ENCODE peak calls at places on chromosomes 13 and 19, in four cellular contexts. One of them, this sample, is unnamed.

GRCh38 chr19:34404109-34404909 is at the start of gene PDCD2L:
- DNase-seq in tibial artery: peak
- DNase-seq in esophagus squamous epithelium: peak
- DNase-seq in LNCaP clone FGC: peak
- DNase-seq in this sample: peak

GRCh38 chr19:4086336-4086953 is 19.7 kb upstream of the ZBTB7A start:
- DNase-seq in tibial artery: no peak
- DNase-seq in esophagus squamous epithelium: no peak
- DNase-seq in LNCaP clone FGC: no peak
- DNase-seq in this sample: no peak

GRCh38 chr13:114041493-114041892 is 67.6 kb upstream of the C13orf46 start:
- DNase-seq in tibial artery: no peak
- DNase-seq in esophagus squamous epithelium: no peak
- DNase-seq in LNCaP clone FGC: no peak
- DNase-seq in this sample: no peak

GRCh38 chr13:105519766-105520165 is 1015.7 kb downstream of the EFNB2 start:
- DNase-seq in tibial artery: no peak
- DNase-seq in esophagus squamous epithelium: no peak
- DNase-seq in LNCaP clone FGC: no peak
- DNase-seq in this sample: no peak

GRCh38 chr19:40266912-40267600 is 18.1 kb downstream of the AKT2 start:
- DNase-seq in tibial artery: no peak
- DNase-seq in esophagus squamous epithelium: no peak
- DNase-seq in LNCaP clone FGC: no peak
- DNase-seq in this sample: no peak

GRCh38 chr19:3516675-3517207 is 10.6 kb downstream of the FZR1 start:
- DNase-seq in tibial artery: no peak
- DNase-seq in esophagus squamous epithelium: no peak
- DNase-seq in LNCaP clone FGC: peak
- DNase-seq in this sample: peak

GRCh38 chr19:31841755-31842154 is 492.5 kb upstream of the TSHZ3 start:
- DNase-seq in tibial artery: no peak
- DNase-seq in esophagus squamous epithelium: no peak
- DNase-seq in LNCaP clone FGC: no peak
- DNase-seq in this sample: no peak

GRCh38 chr19:10193666-10194499 is 870 bp downstream of the DNMT1 start:
- DNase-seq in tibial artery: peak
- DNase-seq in esophagus squamous epithelium: no peak
- DNase-seq in LNCaP clone FGC: no peak
- DNase-seq in this sample: peak

GRCh38 chr19:7250951-7251350 is 43.3 kb downstream of the INSR start:
- DNase-seq in tibial artery: no peak
- DNase-seq in esophagus squamous epithelium: no peak
- DNase-seq in LNCaP clone FGC: no peak
- DNase-seq in this sample: no peak

GRCh38 chr19:51750381-51751124 is 1.1 kb downstream of the FPR1 start:
- DNase-seq in tibial artery: no peak
- DNase-seq in esophagus squamous epithelium: no peak
- DNase-seq in LNCaP clone FGC: no peak
- DNase-seq in this sample: no peak

GRCh38 chr19:2282062-2282861 is at the start of gene PEAK3:
- DNase-seq in tibial artery: peak
- DNase-seq in esophagus squamous epithelium: peak
- DNase-seq in LNCaP clone FGC: no peak
- DNase-seq in this sample: peak

GRCh38 chr13:113862766-113863510 is 938 bp downstream of the GAS6 start:
- DNase-seq in tibial artery: no peak
- DNase-seq in esophagus squamous epithelium: no peak
- DNase-seq in LNCaP clone FGC: no peak
- DNase-seq in this sample: no peak

GRCh38 chr13:77372275-77372674 is 45.4 kb upstream of the MYCBP2 start:
- DNase-seq in tibial artery: no peak
- DNase-seq in esophagus squamous epithelium: no peak
- DNase-seq in LNCaP clone FGC: no peak
- DNase-seq in this sample: no peak

GRCh38 chr13:92886535-92887098 is 340.0 kb upstream of the GPC6 start:
- DNase-seq in tibial artery: no peak
- DNase-seq in esophagus squamous epithelium: no peak
- DNase-seq in LNCaP clone FGC: no peak
- DNase-seq in this sample: no peak

GRCh38 chr13:22800726-22801401 is 379.9 kb upstream of the SGCG start:
- DNase-seq in tibial artery: peak
- DNase-seq in esophagus squamous epithelium: no peak
- DNase-seq in LNCaP clone FGC: no peak
- DNase-seq in this sample: no peak

GRCh38 chr13:22801402-22802003 is 379.3 kb upstream of the SGCG start:
- DNase-seq in tibial artery: no peak
- DNase-seq in esophagus squamous epithelium: no peak
- DNase-seq in LNCaP clone FGC: no peak
- DNase-seq in this sample: no peak
- TF ChIP-seq CTCF in tibial artery: peak
- TF ChIP-seq CTCF in esophagus squamous epithelium: no peak
- TF ChIP-seq CTCF in LNCaP clone FGC: peak
- TF ChIP-seq CTCF in this sample: no peak

DNA sequence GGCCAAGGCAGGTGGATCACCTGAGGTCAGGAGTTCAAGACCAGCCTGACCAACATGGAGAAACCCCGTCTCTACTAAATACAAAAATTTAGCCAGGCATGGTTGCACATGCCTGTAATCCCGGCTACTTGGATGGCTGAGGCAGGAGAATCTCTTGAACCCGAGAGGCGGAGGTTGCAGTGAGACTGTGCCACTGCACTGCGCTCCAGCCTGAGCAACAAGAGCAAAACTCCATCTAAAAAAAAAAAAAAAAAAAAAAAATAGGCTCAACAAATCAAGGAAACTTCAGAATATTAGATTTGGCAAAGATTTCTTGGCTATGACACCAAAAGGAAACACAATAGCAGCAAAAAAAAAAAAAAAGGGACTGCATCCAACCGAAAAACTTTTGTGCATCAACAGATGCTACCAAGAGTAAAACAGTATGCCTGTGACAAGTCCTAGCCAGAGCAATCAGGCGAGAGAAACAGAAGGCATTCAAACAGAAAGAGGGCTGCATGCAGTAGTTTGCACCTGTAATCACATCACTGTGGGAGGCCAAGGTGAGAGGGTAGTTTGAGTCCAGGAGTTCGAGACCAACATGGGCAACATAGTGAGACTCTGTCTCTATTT is 23.8 kb downstream of the ZNF160 start:
- DNase-seq in tibial artery: no peak
- DNase-seq in esophagus squamous epithelium: no peak
- DNase-seq in LNCaP clone FGC: no peak
- DNase-seq in this sample: no peak
- TF ChIP-seq CTCF in tibial artery: no peak
- TF ChIP-seq CTCF in esophagus squamous epithelium: no peak
- TF ChIP-seq CTCF in LNCaP clone FGC: no peak
- TF ChIP-seq CTCF in this sample: no peak

GRCh38 chr19:57026476-57026875 is 93.3 kb upstream of the USP29 start:
- DNase-seq in tibial artery: no peak
- DNase-seq in esophagus squamous epithelium: no peak
- DNase-seq in LNCaP clone FGC: no peak
- DNase-seq in this sample: no peak

GRCh38 chr19:57028804-57029525 is 90.8 kb upstream of the USP29 start:
- DNase-seq in tibial artery: no peak
- DNase-seq in esophagus squamous epithelium: no peak
- DNase-seq in LNCaP clone FGC: no peak
- DNase-seq in this sample: no peak

GRCh38 chr19:57025491-57025890 is 94.3 kb upstream of the USP29 start:
- DNase-seq in tibial artery: no peak
- DNase-seq in esophagus squamous epithelium: no peak
- DNase-seq in LNCaP clone FGC: no peak
- DNase-seq in this sample: no peak

GRCh38 chr19:57031156-57031555 is 88.6 kb upstream of the USP29 start:
- DNase-seq in tibial artery: no peak
- DNase-seq in esophagus squamous epithelium: no peak
- DNase-seq in LNCaP clone FGC: no peak
- DNase-seq in this sample: no peak

GRCh38 chr19:57027360-57027759 is 92.4 kb upstream of the USP29 start:
- DNase-seq in tibial artery: no peak
- DNase-seq in esophagus squamous epithelium: no peak
- DNase-seq in LNCaP clone FGC: no peak
- DNase-seq in this sample: no peak
- TF ChIP-seq CTCF in tibial artery: no peak
- TF ChIP-seq CTCF in esophagus squamous epithelium: no peak
- TF ChIP-seq CTCF in LNCaP clone FGC: no peak
- TF ChIP-seq CTCF in this sample: no peak

DNA sequence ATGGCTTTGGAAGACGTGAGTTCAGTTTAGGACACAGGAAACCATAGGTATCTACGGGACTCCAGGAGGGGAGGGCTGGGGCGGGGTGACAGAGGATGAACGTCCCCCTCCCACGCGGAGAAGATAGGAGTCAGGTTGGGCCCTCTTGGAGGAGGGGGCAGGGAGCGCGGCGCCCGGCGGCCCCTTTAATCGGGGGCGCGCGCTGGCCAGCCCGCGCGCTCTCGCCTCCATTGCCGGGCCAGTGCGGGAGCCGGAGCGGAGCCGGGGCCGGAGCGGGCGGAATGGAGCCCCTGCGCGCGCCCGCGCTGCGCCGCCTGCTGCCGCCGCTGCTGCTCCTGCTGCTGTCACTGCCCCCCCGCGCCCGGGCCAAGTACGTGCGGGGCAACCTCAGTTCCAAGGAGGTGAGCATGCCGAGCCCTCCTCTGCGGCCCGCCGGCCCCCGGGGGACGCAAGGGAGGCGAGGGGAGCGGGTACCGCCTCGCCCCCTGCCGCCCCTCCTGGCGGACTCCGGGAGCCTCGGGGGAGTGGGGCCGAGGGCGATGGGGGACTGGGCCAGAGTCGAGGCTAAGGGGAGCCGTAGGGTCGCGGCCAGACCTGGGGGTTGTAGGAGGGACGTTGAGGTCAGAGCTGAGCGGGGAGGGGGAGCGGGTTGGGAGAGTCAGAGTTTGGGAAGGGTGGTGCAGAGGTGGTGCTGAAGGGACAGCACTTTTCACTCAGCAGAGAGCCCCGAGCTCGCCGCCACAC is at the start of gene TMEM145:
- DNase-seq in tibial artery: no peak
- DNase-seq in esophagus squamous epithelium: no peak
- DNase-seq in LNCaP clone FGC: no peak
- DNase-seq in this sample: peak
- TF ChIP-seq CTCF in tibial artery: no peak
- TF ChIP-seq CTCF in esophagus squamous epithelium: no peak
- TF ChIP-seq CTCF in LNCaP clone FGC: peak
- TF ChIP-seq CTCF in this sample: no peak

DNA sequence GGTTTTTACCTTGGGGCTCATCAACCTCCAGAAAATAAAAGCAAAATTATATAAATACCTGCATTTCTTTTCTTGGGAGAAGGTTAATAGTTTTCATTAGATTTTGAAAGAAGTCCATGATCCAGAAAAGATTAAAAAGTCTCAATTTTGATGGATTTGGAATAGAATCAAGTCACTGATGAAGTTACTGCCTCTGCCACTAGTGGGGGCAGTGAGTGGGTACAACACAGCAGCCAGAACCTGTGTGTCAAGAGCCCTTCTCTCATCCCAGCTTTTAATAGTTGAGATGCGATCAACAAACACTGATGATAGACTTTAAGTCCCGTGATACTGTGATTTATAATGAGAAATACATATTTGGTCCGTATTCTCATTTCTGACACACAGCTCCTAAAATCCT is 686.7 kb downstream of the DIAPH3 start:
- DNase-seq in tibial artery: no peak
- DNase-seq in esophagus squamous epithelium: no peak
- DNase-seq in LNCaP clone FGC: no peak
- DNase-seq in this sample: peak
- TF ChIP-seq CTCF in tibial artery: no peak
- TF ChIP-seq CTCF in esophagus squamous epithelium: no peak
- TF ChIP-seq CTCF in LNCaP clone FGC: no peak
- TF ChIP-seq CTCF in this sample: peak

GRCh38 chr13:22178878-22179277 is 508.0 kb downstream of the FGF9 start:
- DNase-seq in tibial artery: no peak
- DNase-seq in esophagus squamous epithelium: no peak
- DNase-seq in LNCaP clone FGC: no peak
- DNase-seq in this sample: no peak

GRCh38 chr13:22175211-22175610 is 504.3 kb downstream of the FGF9 start:
- DNase-seq in tibial artery: no peak
- DNase-seq in esophagus squamous epithelium: no peak
- DNase-seq in LNCaP clone FGC: no peak
- DNase-seq in this sample: no peak

GRCh38 chr13:22176968-22177545 is 506.2 kb downstream of the FGF9 start:
- DNase-seq in tibial artery: no peak
- DNase-seq in esophagus squamous epithelium: no peak
- DNase-seq in LNCaP clone FGC: no peak
- DNase-seq in this sample: no peak

GRCh38 chr13:22173605-22174004 is 502.7 kb downstream of the FGF9 start:
- DNase-seq in tibial artery: no peak
- DNase-seq in esophagus squamous epithelium: no peak
- DNase-seq in LNCaP clone FGC: no peak
- DNase-seq in this sample: no peak

GRCh38 chr13:22175815-22176214 is 504.9 kb downstream of the FGF9 start:
- DNase-seq in tibial artery: no peak
- DNase-seq in esophagus squamous epithelium: no peak
- DNase-seq in LNCaP clone FGC: no peak
- DNase-seq in this sample: no peak
- TF ChIP-seq CTCF in tibial artery: no peak
- TF ChIP-seq CTCF in esophagus squamous epithelium: no peak
- TF ChIP-seq CTCF in LNCaP clone FGC: no peak
- TF ChIP-seq CTCF in this sample: no peak

GRCh38 chr19:44581288-44581687 is 32.1 kb upstream of the IGSF23 start:
- DNase-seq in tibial artery: no peak
- DNase-seq in esophagus squamous epithelium: no peak
- DNase-seq in LNCaP clone FGC: no peak
- DNase-seq in this sample: no peak

GRCh38 chr19:44582581-44583265 is 30.6 kb upstream of the IGSF23 start:
- DNase-seq in tibial artery: no peak
- DNase-seq in esophagus squamous epithelium: no peak
- DNase-seq in LNCaP clone FGC: no peak
- DNase-seq in this sample: peak

GRCh38 chr19:44587863-44588752 is 25.3 kb upstream of the IGSF23 start:
- DNase-seq in tibial artery: no peak
- DNase-seq in esophagus squamous epithelium: no peak
- DNase-seq in LNCaP clone FGC: no peak
- DNase-seq in this sample: peak

GRCh38 chr19:44588753-44589112 is 24.6 kb upstream of the IGSF23 start:
- DNase-seq in tibial artery: no peak
- DNase-seq in esophagus squamous epithelium: no peak
- DNase-seq in LNCaP clone FGC: no peak
- DNase-seq in this sample: no peak

GRCh38 chr19:44585371-44586141 is 27.8 kb upstream of the IGSF23 start:
- DNase-seq in tibial artery: no peak
- DNase-seq in esophagus squamous epithelium: no peak
- DNase-seq in LNCaP clone FGC: no peak
- DNase-seq in this sample: no peak
- TF ChIP-seq CTCF in tibial artery: no peak
- TF ChIP-seq CTCF in esophagus squamous epithelium: no peak
- TF ChIP-seq CTCF in LNCaP clone FGC: peak
- TF ChIP-seq CTCF in this sample: no peak